ENCODE peak calls at places on chromosomes 6 and 20, in seven cellular contexts. H is ascending aorta; O is NCI-H1105; E is SHP77 treated with DMSO at 0.1 percent for 48 hours; Y is lower leg skin; S is RWPE1; G is CD8-positive, alpha-beta memory T cell. V is an unnamed sample.

GRCh38 chr20:35001596-35002362 is 46.1 kb downstream of the MYH7B start:
- DNase-seq in H (no peak), O (no peak), E (no peak), Y (no peak), S (no peak), G (no peak), V (no peak)

GRCh38 chr20:49187330-49188100 is 619 bp downstream of the STAU1 start:
- DNase-seq in H (no peak), O (no peak), E (no peak), Y (no peak), S (peak), G (peak), V (no peak)

GRCh38 chr6:41045664-41046063 is 3.4 kb downstream of the TSPO2 start:
- DNase-seq in H (no peak), O (no peak), E (no peak), Y (no peak), S (no peak), G (no peak), V (no peak)

GRCh38 chr6:41097467-41098090 is 24.8 kb downstream of the NFYA start:
- DNase-seq in H (no peak), O (no peak), E (no peak), Y (no peak), S (no peak), G (no peak), V (no peak)

GRCh38 chr6:133242761-133243590 is 1.8 kb downstream of the EYA4 start:
- DNase-seq in H (no peak), O (no peak), E (no peak), Y (no peak), S (no peak), G (no peak), V (peak)

GRCh38 chr6:17156112-17156921 is 54.5 kb downstream of the STMND1 start:
- DNase-seq in H (peak), O (peak), E (peak), Y (peak), S (peak), G (peak), V (peak)

GRCh38 chr20:56851552-56851951 is 222.4 kb downstream of the TFAP2C start:
- DNase-seq in H (no peak), O (no peak), E (no peak), Y (no peak), S (no peak), G (no peak), V (no peak)

GRCh38 chr6:27091661-27092315 is 155.7 kb upstream of the PRSS16 start:
- DNase-seq in H (no peak), O (no peak), E (peak), Y (no peak), S (peak), G (no peak), V (no peak)

GRCh38 chr20:41046716-41047115 is 18.1 kb downstream of the TOP1 start:
- DNase-seq in H (no peak), O (no peak), E (no peak), Y (no peak), S (peak), G (no peak), V (no peak)

GRCh38 chr6:17585766-17586502 is 14.2 kb upstream of the FAM8A1 start:
- DNase-seq in H (no peak), O (no peak), E (no peak), Y (no peak), S (peak), G (no peak), V (no peak)

GRCh38 chr20:46111028-46111835 is 6.9 kb upstream of the CD40 start:
- DNase-seq in H (no peak), O (no peak), E (no peak), Y (no peak), S (no peak), G (no peak), V (no peak)

GRCh38 chr6:166633732-166634535 is 6.9 kb upstream of the RPS6KA2 start:
- DNase-seq in H (peak), O (no peak), E (peak), Y (peak), S (no peak), G (no peak), V (no peak)

GRCh38 chr20:32064667-32065066 is 12.6 kb downstream of the HCK start:
- DNase-seq in H (no peak), O (no peak), E (no peak), Y (no peak), S (no peak), G (no peak), V (no peak)

GRCh38 chr6:11727995-11728961 is 50.3 kb downstream of the ADTRP start:
- DNase-seq in H (no peak), O (no peak), E (no peak), Y (no peak), S (no peak), G (no peak), V (no peak)

GRCh38 chr6:154371337-154371736 is 14.7 kb upstream of the IPCEF1 start:
- DNase-seq in H (no peak), O (no peak), E (no peak), Y (no peak), S (no peak), G (no peak), V (no peak)

GRCh38 chr20:48211847-48212246 is 426.6 kb upstream of the SULF2 start:
- DNase-seq in H (no peak), O (no peak), E (no peak), Y (no peak), S (no peak), G (no peak), V (no peak)

GRCh38 chr6:14897836-14898235 is 348.0 kb upstream of the JARID2 start:
- DNase-seq in H (no peak), O (no peak), E (no peak), Y (no peak), S (no peak), G (no peak), V (no peak)

GRCh38 chr20:3473944-3474343 is 3.1 kb downstream of the ATRN start:
- DNase-seq in H (no peak), O (no peak), E (no peak), Y (no peak), S (no peak), G (no peak), V (no peak)

GRCh38 chr6:10586302-10586701 is 65.2 kb downstream of the GCNT2 start:
- DNase-seq in H (no peak), O (no peak), E (no peak), Y (no peak), S (no peak), G (no peak), V (no peak)

GRCh38 chr6:148455674-148456559 is 113.3 kb downstream of the SASH1 start:
- DNase-seq in H (no peak), O (no peak), E (no peak), Y (no peak), S (no peak), G (no peak), V (no peak)

V was measured in NCI-H1092.